ENCODE peak calls at places on chromosomes 3 and 15, in nine cellular contexts. E is NB4, Z is AG10803, Y is heart left ventricle, B is tibial artery, Q is fibroblast of pulmonary artery, G is astrocyte of the spinal cord, H is SK-N-SH, S is brain microvascular endothelial cell. V is an unnamed sample.

GRCh38 chr3:156601497-156601896 is 46.6 kb upstream of the SSR3 start:
- DNase-seq in E (no peak), Z (no peak), Y (no peak), B (no peak), Q (no peak), G (no peak), H (no peak), S (no peak), V (no peak)

GRCh38 chr3:123739754-123740153 is 144.4 kb downstream of the MYLK start:
- DNase-seq in E (no peak), Z (peak; percentile 70), Y (no peak), B (no peak), Q (peak; percentile 58), G (peak; percentile 84), H (no peak), S (peak; percentile 70), V (peak; percentile 63)

GRCh38 chr15:50227076-50227475 is 38.5 kb downstream of the HDC start:
- DNase-seq in E (no peak), Z (peak; percentile 88), Y (no peak), B (no peak), Q (peak; percentile 17), G (peak; percentile 75), H (no peak), S (peak; percentile 65), V (peak; percentile 53)

GRCh38 chr3:170869645-170870593 is at the start of gene RPL22L1:
- DNase-seq in E (peak; percentile 98), Z (peak; percentile 94), Y (peak; percentile 94), B (peak; percentile 96), Q (peak; percentile 97), G (peak; percentile 97), H (peak; percentile 87), S (peak; percentile 93), V (peak; percentile 97)

GRCh38 chr3:194322701-194323174 is 28.4 kb downstream of the CPN2 start:
- DNase-seq in E (peak; percentile 24), Z (peak; percentile 43), Y (no peak), B (no peak), Q (peak; percentile 49), G (peak; percentile 45), H (no peak), S (peak; percentile 48), V (no peak)

GRCh38 chr3:137121704-137122314 is 164.0 kb downstream of the IL20RB start:
- DNase-seq in E (peak; percentile 61), Z (peak; percentile 40), Y (no peak), B (no peak), Q (peak; percentile 51), G (peak; percentile 39), H (peak; percentile 33), S (peak; percentile 37), V (peak; percentile 78)

GRCh38 chr15:40487816-40488682 is 17.3 kb downstream of the CHST14 start:
- DNase-seq in E (no peak), Z (no peak), Y (no peak), B (no peak), Q (no peak), G (no peak), H (no peak), S (no peak), V (no peak)

GRCh38 chr3:182420741-182421140 is 372.6 kb upstream of the ATP11B start:
- DNase-seq in E (no peak), Z (no peak), Y (no peak), B (no peak), Q (no peak), G (no peak), H (no peak), S (no peak), V (no peak)

GRCh38 chr3:73432021-73432722 is 192.6 kb downstream of the PDZRN3 start:
- DNase-seq in E (peak; percentile 57), Z (peak; percentile 58), Y (no peak), B (no peak), Q (peak; percentile 64), G (peak; percentile 48), H (peak; percentile 68), S (peak; percentile 37), V (peak; percentile 71)

GRCh38 chr3:73431136-73431933 is 193.4 kb downstream of the PDZRN3 start:
- DNase-seq in E (no peak), Z (no peak), Y (no peak), B (no peak), Q (no peak), G (no peak), H (peak; percentile 54), S (no peak), V (no peak)

GRCh38 chr3:73433681-73434080 is 191.1 kb downstream of the PDZRN3 start:
- DNase-seq in E (no peak), Z (no peak), Y (no peak), B (no peak), Q (no peak), G (no peak), H (no peak), S (no peak), V (peak; percentile 7)

GRCh38 chr3:73432723-73433032 is 192.1 kb downstream of the PDZRN3 start:
- DNase-seq in E (no peak), Z (no peak), Y (no peak), B (no peak), Q (no peak), G (no peak), H (no peak), S (no peak), V (no peak)

DNA sequence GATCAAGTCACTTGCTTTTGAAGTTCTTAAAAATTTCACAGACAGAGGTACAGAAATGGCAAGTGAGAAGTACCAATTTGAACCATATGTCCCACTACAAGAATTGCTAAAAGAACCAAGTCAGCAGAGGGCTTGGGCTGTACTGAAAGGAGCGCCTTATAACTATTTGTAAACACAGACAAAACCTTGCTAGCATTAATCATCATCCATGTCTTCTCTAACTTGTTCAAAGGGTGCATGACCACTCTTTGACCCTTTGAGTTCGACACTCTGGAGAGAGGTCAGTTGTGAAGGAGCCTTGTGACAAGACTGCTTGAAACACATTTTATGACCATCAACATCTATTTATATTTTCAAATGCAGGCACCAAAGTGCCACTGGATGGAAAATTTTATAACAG is 191.7 kb downstream of the PDZRN3 start:
- DNase-seq in E (no peak), Z (no peak), Y (no peak), B (no peak), Q (no peak), G (no peak), H (no peak), S (no peak), V (peak; percentile 13)
- H3K4me3 ChIP-seq in E (no peak overlapping the region), Z (no peak overlapping the region), Y (no peak overlapping the region), B (no peak overlapping the region), Q (no peak overlapping the region), G (no peak overlapping the region), H (peak overlapping the region; percentile 36), S (no peak overlapping the region), V (no peak overlapping the region)

GRCh38 chr15:92523176-92523575 is 129.5 kb downstream of the ST8SIA2 start:
- DNase-seq in E (no peak), Z (no peak), Y (no peak), B (no peak), Q (no peak), G (no peak), H (no peak), S (no peak), V (no peak)

GRCh38 chr15:92528736-92529135 is 126.8 kb downstream of the FAM174B start:
- DNase-seq in E (no peak), Z (peak; percentile 34), Y (no peak), B (no peak), Q (no peak), G (no peak), H (no peak), S (no peak), V (no peak)

GRCh38 chr15:92527197-92527596 is 128.4 kb downstream of the FAM174B start:
- DNase-seq in E (no peak), Z (peak; percentile 24), Y (peak; percentile 43), B (peak; percentile 67), Q (no peak), G (peak; percentile 76), H (no peak), S (no peak), V (peak; percentile 89)

GRCh38 chr15:92524161-92524560 is 130.5 kb downstream of the ST8SIA2 start:
- DNase-seq in E (no peak), Z (no peak), Y (no peak), B (no peak), Q (no peak), G (no peak), H (no peak), S (no peak), V (no peak)

DNA sequence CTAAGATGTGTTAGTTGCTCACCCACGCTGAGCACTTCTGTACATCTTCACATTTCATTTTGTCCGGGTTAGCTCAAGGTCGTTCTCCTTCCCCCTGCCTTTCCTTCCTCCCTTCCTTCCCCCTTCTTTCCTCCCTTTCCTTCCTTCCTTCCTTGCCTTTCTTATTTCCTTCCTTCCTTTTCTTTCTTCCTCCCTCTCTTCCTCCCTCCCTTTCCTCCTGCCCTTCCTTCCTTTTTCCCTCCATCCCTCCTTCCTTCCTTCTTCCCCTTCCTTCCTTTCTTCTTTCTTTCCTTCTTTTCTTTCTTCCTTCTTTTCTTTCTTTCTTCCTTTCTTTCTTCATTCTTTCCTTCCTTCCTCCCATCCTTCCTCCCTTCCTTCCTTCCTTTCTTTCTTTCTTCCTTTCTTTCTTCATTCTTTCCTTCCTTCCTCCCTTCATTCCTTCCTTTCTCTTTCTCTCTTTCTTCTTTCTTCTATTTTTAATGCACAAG is 129.8 kb downstream of the FAM174B start:
- DNase-seq in E (no peak), Z (no peak), Y (no peak), B (no peak), Q (no peak), G (no peak), H (no peak), S (no peak), V (no peak)
- TF ChIP-seq CTCF in E (no peak), Z (no peak), Y (no peak), B (no peak), Q (no peak), G (no peak), H (no peak), S (no peak), V (no peak)

GRCh38 chr3:46354984-46355383 is 1.1 kb downstream of the CCR2 start:
- DNase-seq in E (no peak), Z (no peak), Y (no peak), B (no peak), Q (no peak), G (no peak), H (no peak), S (no peak), V (no peak)

GRCh38 chr3:46359748-46360509 is 6.0 kb downstream of the CCR2 start:
- DNase-seq in E (peak; percentile 41), Z (peak; percentile 17), Y (no peak), B (no peak), Q (no peak), G (peak; percentile 31), H (no peak), S (no peak), V (peak; percentile 16)

GRCh38 chr3:46354478-46354877 is 567 bp downstream of the CCR2 start:
- DNase-seq in E (no peak), Z (no peak), Y (no peak), B (no peak), Q (no peak), G (no peak), H (no peak), S (no peak), V (no peak)

GRCh38 chr3:46358466-46358865 is 4.6 kb downstream of the CCR2 start:
- DNase-seq in E (no peak), Z (no peak), Y (no peak), B (no peak), Q (no peak), G (no peak), H (no peak), S (no peak), V (no peak)

DNA sequence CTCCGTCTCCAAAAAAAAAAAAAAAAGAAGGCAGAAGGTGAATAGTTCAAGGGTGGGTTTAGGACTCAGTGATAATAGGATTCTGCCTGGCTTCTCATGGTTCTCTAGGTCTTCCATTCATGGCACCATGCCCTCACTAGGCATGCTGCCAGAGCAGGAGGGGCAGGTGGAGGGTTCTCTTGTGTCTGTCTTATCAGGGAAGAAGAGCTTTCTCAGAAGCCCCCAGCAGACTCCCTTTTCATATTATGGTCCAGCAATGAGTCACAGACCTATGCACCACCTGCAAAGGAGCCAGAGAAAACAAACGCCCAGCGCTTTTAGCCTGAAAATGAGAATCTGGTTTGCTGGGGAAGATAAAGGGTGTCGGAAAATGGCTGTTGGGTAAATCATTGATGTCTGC is 3.0 kb downstream of the CCR2 start:
- DNase-seq in E (no peak), Z (no peak), Y (no peak), B (no peak), Q (no peak), G (no peak), H (no peak), S (no peak), V (no peak)
- H3K4me3 ChIP-seq in E (no peak overlapping the region), Z (no peak overlapping the region), Y (no peak overlapping the region), B (no peak overlapping the region), Q (no peak overlapping the region), G (no peak overlapping the region), H (no peak overlapping the region), S (no peak overlapping the region), V (no peak overlapping the region)

DNA sequence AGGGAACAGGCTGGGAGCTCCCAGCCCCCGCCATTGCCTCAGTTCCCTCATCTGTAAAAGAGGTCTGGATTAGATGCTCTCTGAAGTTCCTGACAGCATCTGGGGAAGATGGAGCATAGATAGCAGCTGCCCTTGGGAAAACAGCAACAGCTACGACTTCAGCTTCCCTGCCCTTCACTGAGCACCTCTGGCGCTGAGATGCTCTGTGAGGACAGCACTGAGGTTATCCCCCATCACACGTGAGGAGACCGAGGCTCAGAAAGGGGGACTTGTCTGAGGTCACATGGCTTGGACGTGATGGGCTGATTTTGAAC is 11.1 kb upstream of the RPL29 start:
- DNase-seq in E (no peak), Z (no peak), Y (no peak), B (no peak), Q (no peak), G (no peak), H (no peak), S (no peak), V (no peak)
- TF ChIP-seq CTCF in E (no peak), Z (no peak), Y (no peak), B (no peak), Q (no peak), G (no peak), H (no peak), S (no peak), V (no peak)

V was measured in choroid plexus epithelial cell.